ENCODE peak calls at places on chromosomes 6 and 20, in seven cellular contexts. E, G, F, K, J, V and Q are unnamed samples.

GRCh38 chr6:90219168-90219985 is 77.3 kb downstream of the BACH2 start:
- DNase-seq in G (peak), J (peak), V (peak), E (no peak), F (peak), K (no peak), Q (peak)

GRCh38 chr6:25872804-25873203 is 1.2 kb downstream of the SLC17A3 start:
- DNase-seq in K (no peak), E (peak), G (no peak), F (no peak), V (no peak), J (no peak), Q (no peak)

GRCh38 chr20:6504179-6504578 is 263.3 kb upstream of the BMP2 start:
- DNase-seq in J (no peak), F (no peak), K (no peak), E (no peak), G (no peak), V (no peak), Q (no peak)

GRCh38 chr6:165618241-165618640 is 44.8 kb downstream of the PDE10A start:
- DNase-seq in V (no peak), G (no peak), F (no peak), K (no peak), J (no peak), E (no peak), Q (no peak)

GRCh38 chr6:26187981-26188635 is 100.9 kb downstream of the HFE start:
- DNase-seq in F (peak), G (no peak), K (peak), J (no peak), V (no peak), E (no peak), Q (no peak)

GRCh38 chr6:104943781-104944180 is 13.1 kb upstream of the LIN28B start:
- DNase-seq in K (no peak), E (no peak), G (no peak), J (no peak), V (no peak), F (no peak), Q (no peak)

GRCh38 chr6:170423030-170423429 is 116.5 kb downstream of the FAM120B start:
- DNase-seq in E (no peak), F (no peak), J (no peak), K (no peak), G (no peak), V (no peak), Q (no peak)

GRCh38 chr20:63074631-63075030 is 67.9 kb upstream of the BHLHE23 start:
- DNase-seq in K (no peak), G (no peak), E (no peak), F (no peak), V (no peak), J (no peak), Q (no peak)

GRCh38 chr20:1302578-1303541 is 26.1 kb downstream of the SDCBP2 start:
- DNase-seq in F (no peak), J (no peak), E (no peak), V (peak), K (no peak), G (no peak), Q (no peak)

GRCh38 chr6:33314515-33314942 is 651 bp upstream of the TAPBP start:
- DNase-seq in G (no peak), E (peak), J (no peak), K (peak), V (peak), F (peak), Q (no peak)

GRCh38 chr6:88629838-88630462 is 333.5 kb downstream of the RNGTT start:
- DNase-seq in J (no peak), G (peak), K (peak), F (no peak), E (no peak), V (no peak), Q (no peak)

DNA sequence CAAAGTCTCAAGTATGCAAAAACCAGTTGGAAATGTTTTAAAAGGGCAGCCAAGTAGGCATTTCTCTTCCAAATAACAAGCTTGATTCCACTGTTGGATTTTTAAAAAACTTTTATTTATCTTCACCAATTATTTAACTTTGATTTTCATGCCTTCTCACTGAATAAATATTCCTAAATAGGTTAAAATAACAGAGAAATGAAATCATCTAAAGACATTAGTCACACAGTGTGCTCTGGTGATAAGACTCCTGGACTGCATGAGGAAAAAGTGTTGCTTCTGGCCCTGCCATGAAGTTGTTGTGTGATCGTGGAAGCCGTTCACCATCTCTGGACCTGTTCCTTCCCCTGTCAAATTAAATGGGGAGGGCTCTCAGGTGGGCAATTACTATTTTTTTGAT is 33.8 kb upstream of the IGF2R start:
- DNase-seq in V (peak), F (no peak), E (no peak), J (no peak), K (no peak), G (no peak), Q (no peak)
- H3K4me3 ChIP-seq in V (no peak), F (no peak), E (no peak), J (no peak), K (no peak), G (no peak), Q (no peak)

GRCh38 chr6:27556406-27556805 is 83.5 kb upstream of the ZNF184 start:
- DNase-seq in F (no peak), K (no peak), V (no peak), E (no peak), J (no peak), G (no peak), Q (no peak)
- H3K4me3 ChIP-seq in F (no peak), K (no peak), V (no peak), E (no peak), J (no peak), G (no peak), Q (no peak)

GRCh38 chr6:30481213-30481964 is 7.9 kb upstream of the HLA-E start:
- DNase-seq in E (no peak), J (no peak), V (no peak), K (no peak), G (no peak), F (no peak), Q (no peak)
- H3K4me3 ChIP-seq in E (no peak), J (no peak), V (no peak), K (no peak), G (no peak), F (no peak), Q (no peak)

GRCh38 chr6:13709698-13710551 is 1.7 kb downstream of the RANBP9 start:
- DNase-seq in V (peak), E (no peak), J (no peak), K (peak), G (no peak), F (no peak), Q (no peak)

GRCh38 chr6:13710552-13711383 is 867 bp downstream of the RANBP9 start:
- DNase-seq in K (peak), V (no peak), E (peak), G (peak), F (no peak), J (no peak), Q (no peak)

GRCh38 chr6:13712485-13712990 is 903 bp upstream of the RANBP9 start:
- DNase-seq in F (no peak), K (peak), J (no peak), E (no peak), V (no peak), G (no peak), Q (no peak)

GRCh38 chr6:13711726-13712484 is at the start of gene RANBP9:
- DNase-seq in G (peak), F (no peak), V (peak), J (peak), K (peak), E (peak), Q (peak)

DNA sequence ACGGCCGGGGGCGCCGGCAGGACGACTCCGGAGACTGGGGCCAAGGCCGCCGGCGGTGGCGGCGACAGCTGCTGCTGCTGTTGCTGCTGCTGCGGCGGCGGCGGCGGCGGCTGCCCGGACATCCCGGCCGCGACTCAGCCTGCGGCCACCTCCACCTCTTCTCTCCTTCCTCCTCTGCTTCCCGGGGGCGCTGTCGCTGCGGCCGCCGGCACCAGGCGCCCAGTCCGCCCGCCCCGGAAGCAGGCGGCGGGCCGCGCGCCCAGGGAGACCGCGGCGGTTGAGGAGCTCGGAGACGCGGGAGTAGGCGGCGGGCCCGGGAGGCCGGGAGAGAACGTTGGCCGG is 280 bp downstream of the RANBP9 start:
- DNase-seq in V (peak), G (no peak), F (no peak), K (peak), E (peak), J (no peak), Q (no peak)
- H3K4me3 ChIP-seq in V (peak), G (peak), F (peak), K (peak), E (peak), J (peak), Q (peak)

DNA sequence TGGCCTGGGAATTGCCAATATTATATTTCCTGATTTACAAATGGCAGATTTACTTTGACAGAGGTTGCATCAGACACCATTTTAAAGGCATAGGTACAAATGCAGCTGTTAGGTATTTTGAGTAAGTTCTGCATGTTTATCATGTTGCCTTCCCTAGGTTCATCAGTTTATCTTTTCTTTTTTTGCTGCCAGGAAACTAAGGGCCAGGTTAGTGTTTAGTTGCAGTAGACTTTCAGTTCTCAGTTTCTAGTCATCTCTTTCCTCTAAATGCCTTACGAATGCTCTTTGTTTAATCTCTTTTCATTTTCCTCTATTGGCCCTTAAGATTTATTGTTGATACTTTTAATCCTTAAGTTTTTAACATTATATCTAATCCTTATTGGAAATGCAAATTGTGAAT is 129.9 kb downstream of the SMAP1 start:
- DNase-seq in K (peak), V (no peak), G (no peak), J (no peak), E (no peak), F (no peak), Q (no peak)
- H3K4me3 ChIP-seq in K (no peak), V (no peak), G (no peak), J (no peak), E (no peak), F (no peak), Q (no peak)

GRCh38 chr20:56409946-56410345 is 2.1 kb upstream of the CASS4 start:
- DNase-seq in J (no peak), V (no peak), K (no peak), F (no peak), G (no peak), E (no peak), Q (no peak)

GRCh38 chr20:56414842-56415765 is 3.0 kb downstream of the CASS4 start:
- DNase-seq in E (no peak), K (no peak), J (peak), F (no peak), V (peak), G (no peak), Q (peak)

GRCh38 chr20:56411759-56412472 is at the start of gene CASS4:
- DNase-seq in G (no peak), J (no peak), F (no peak), V (peak), E (no peak), K (no peak), Q (no peak)

GRCh38 chr20:56412473-56412790 is 372 bp downstream of the CASS4 start:
- DNase-seq in V (no peak), J (no peak), K (no peak), E (no peak), F (no peak), G (no peak), Q (no peak)

DNA sequence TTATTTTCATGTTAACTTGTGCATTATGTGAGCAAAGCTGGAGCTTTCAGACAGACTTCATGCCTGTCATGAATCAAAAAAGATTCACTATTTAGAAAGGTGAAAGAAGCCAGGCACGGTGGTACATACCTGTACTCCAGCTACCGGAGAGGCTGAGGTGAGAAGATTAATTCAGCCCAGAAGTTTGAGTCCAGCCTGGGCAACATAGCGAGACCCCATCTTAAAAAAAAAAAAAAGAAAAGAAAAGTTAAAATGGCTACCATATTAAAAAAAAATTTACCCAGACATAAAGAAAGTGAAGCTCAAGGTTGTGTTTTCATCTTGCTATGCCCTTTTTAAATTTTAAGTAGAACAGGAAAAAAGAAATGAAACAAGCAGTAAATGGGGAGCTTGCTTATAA is 889 bp downstream of the CASS4 start:
- DNase-seq in J (no peak), E (no peak), F (no peak), K (no peak), G (no peak), V (no peak), Q (no peak)
- H3K4me3 ChIP-seq in J (no peak), E (peak), F (no peak), K (no peak), G (no peak), V (peak), Q (no peak)